ENCODE peak calls at places on chromosomes 11 and 22, in six cellular contexts. D is Peyer's patch, Z is fibroblast of lung, T is HCT116, M is HAP-1, X is OCI-LY7. V is an unnamed sample. For H3K36me3, the result is how much of the 10 kb centered on the place peaks cover.

GRCh38 chr11:61596539-61596938 is 15.7 kb upstream of the SYT7 start:
- DNase-seq in D (no peak), Z (no peak), T (no peak), M (no peak), X (no peak), V (no peak)

GRCh38 chr11:15883349-15883961 is 472.9 kb downstream of the SOX6 start:
- DNase-seq in D (no peak), Z (no peak), T (no peak), M (no peak), X (no peak), V (no peak)

GRCh38 chr11:75212463-75212862 is 28.1 kb upstream of the TPBGL start:
- DNase-seq in D (no peak), Z (no peak), T (no peak), M (no peak), X (no peak), V (no peak)

GRCh38 chr11:12448131-12448939 is 71.0 kb downstream of the PARVA start:
- DNase-seq in D (no peak), Z (no peak), T (no peak), M (no peak), X (no peak), V (no peak)

GRCh38 chr11:22193348-22194051 is 615 bp downstream of the ANO5 start:
- DNase-seq in D (no peak), Z (peak), T (no peak), M (peak), X (no peak), V (peak)

GRCh38 chr11:64287676-64288352 is 2.2 kb downstream of the GPR137 start:
- DNase-seq in D (no peak), Z (no peak), T (no peak), M (no peak), X (no peak), V (no peak)

GRCh38 chr22:50302041-50302541 is 5.4 kb downstream of the PLXNB2 start:
- DNase-seq in D (no peak), Z (no peak), T (no peak), M (no peak), X (no peak), V (peak)

GRCh38 chr11:15665368-15665871 is 550.7 kb downstream of the INSC start:
- DNase-seq in D (no peak), Z (peak), T (no peak), M (no peak), X (no peak), V (peak)

GRCh38 chr11:117394221-117394925 is 66.7 kb downstream of the CEP164 start:
- DNase-seq in D (no peak), Z (no peak), T (no peak), M (no peak), X (no peak), V (no peak)

GRCh38 chr11:22828373-22828772 is 1.2 kb downstream of the SVIP start:
- DNase-seq in D (no peak), Z (no peak), T (no peak), M (no peak), X (no peak), V (no peak)

GRCh38 chr11:66267379-66268209 is 845 bp upstream of the RAB1B start:
- DNase-seq in D (peak), Z (peak), T (peak), M (peak), X (peak), V (peak)

GRCh38 chr11:109783842-109784241 is 309.4 kb upstream of the ZC3H12C start:
- DNase-seq in D (no peak), Z (no peak), T (no peak), M (no peak), X (no peak), V (no peak)

GRCh38 chr11:31254411-31254810 is 115.1 kb downstream of the DCDC1 start:
- DNase-seq in D (no peak), Z (peak), T (no peak), M (no peak), X (no peak), V (no peak)

GRCh38 chr11:11451501-11452005 is 98.5 kb upstream of the CSNK2A3 start:
- DNase-seq in D (no peak), Z (no peak), T (peak), M (no peak), X (no peak), V (peak)

GRCh38 chr11:33970984-33971466 is 79.1 kb upstream of the LMO2 start:
- DNase-seq in D (peak), Z (peak), T (peak), M (peak), X (peak), V (peak)

GRCh38 chr11:126359431-126360048 is 4.1 kb downstream of the ST3GAL4 start:
- DNase-seq in D (peak), Z (peak), T (no peak), M (no peak), X (no peak), V (peak)

GRCh38 chr11:2652857-2653643 is 46.7 kb downstream of the KCNQ1OT1 start:
- DNase-seq in D (no peak), Z (no peak), T (no peak), M (no peak), X (no peak), V (no peak)

GRCh38 chr11:86214710-86215109 is 29.8 kb upstream of the EED start:
- DNase-seq in D (no peak), Z (no peak), T (no peak), M (no peak), X (no peak), V (no peak)

GRCh38 chr11:63866211-63866610 is 27.3 kb downstream of the MARK2 start:
- DNase-seq in D (peak), Z (peak), T (no peak), M (peak), X (peak), V (peak)

GRCh38 chr11:102527041-102527440 is 3.5 kb downstream of the MMP7 start:
- DNase-seq in D (no peak), Z (no peak), T (no peak), M (no peak), X (no peak), V (no peak)

GRCh38 chr11:1302461-1303073 is 6.9 kb downstream of the TOLLIP start:
- DNase-seq in D (peak), Z (no peak), T (no peak), M (no peak), X (no peak), V (no peak)

GRCh38 chr11:123559418-123559817 is 95.0 kb downstream of the SCN3B start:
- DNase-seq in D (no peak), Z (peak), T (no peak), M (no peak), X (no peak), V (no peak)

GRCh38 chr11:59097113-59097708 is 9.8 kb upstream of the FAM111B start:
- DNase-seq in D (peak), Z (peak), T (peak), M (peak), X (peak), V (peak)

GRCh38 chr11:36409152-36409713 is 100.8 kb downstream of the TRAF6 start:
- DNase-seq in D (no peak), Z (peak), T (no peak), M (no peak), X (peak), V (no peak)

GRCh38 chr22:47325249-47325648 is 562.8 kb downstream of the TBC1D22A start:
- DNase-seq in D (no peak), Z (no peak), T (no peak), M (no peak), X (no peak), V (no peak)

GRCh38 chr11:103881518-103882070 is 154.8 kb upstream of the DDI1 start:
- DNase-seq in D (no peak), Z (peak), T (no peak), M (no peak), X (no peak), V (no peak)

GRCh38 chr11:102666331-102666957 is 39.1 kb downstream of the MMP27 start:
- DNase-seq in D (no peak), Z (peak), T (peak), M (peak), X (peak), V (peak)

GRCh38 chr22:30704978-30705377 is 10.3 kb downstream of the OSBP2 start:
- DNase-seq in D (no peak), Z (no peak), T (no peak), M (no peak), X (no peak), V (no peak)

GRCh38 chr11:124643605-124644425 is 21.2 kb downstream of the TBRG1 start:
- DNase-seq in D (no peak), Z (peak), T (no peak), M (no peak), X (no peak), V (no peak)

GRCh38 chr11:121063728-121064127 is 37.3 kb upstream of the TECTA start:
- DNase-seq in D (no peak), Z (no peak), T (no peak), M (peak), X (peak), V (no peak)

GRCh38 chr22:22048318-22048942 is 65.8 kb upstream of the TOP3B start:
- DNase-seq in D (no peak), Z (no peak), T (no peak), M (no peak), X (no peak), V (no peak)

GRCh38 chr11:130677486-130678153 is 229.2 kb downstream of the ADAMTS15 start:
- DNase-seq in D (no peak), Z (peak), T (no peak), M (no peak), X (no peak), V (no peak)

GRCh38 chr11:11640996-11641395 is 19.2 kb upstream of the GALNT18 start:
- DNase-seq in D (no peak), Z (no peak), T (no peak), M (no peak), X (no peak), V (no peak)

GRCh38 chr11:64357446-64357845 is 1.5 kb upstream of the RPS6KA4 start:
- DNase-seq in D (no peak), Z (no peak), T (no peak), M (no peak), X (no peak), V (no peak)

GRCh38 chr11:60305906-60306619 is 21.0 kb upstream of the MS4A6E start:
- DNase-seq in D (no peak), Z (no peak), T (peak), M (peak), X (no peak), V (no peak)

GRCh38 chr11:95291946-95292345 is 60.9 kb upstream of the SESN3 start:
- DNase-seq in D (no peak), Z (no peak), T (no peak), M (no peak), X (no peak), V (peak)

GRCh38 chr11:10023202-10023601 is 270.8 kb downstream of the SBF2 start:
- DNase-seq in D (no peak), Z (peak), T (no peak), M (no peak), X (no peak), V (no peak)

GRCh38 chr22:41445171-41446056 is 1.2 kb downstream of the TOB2 start:
- DNase-seq in D (peak), Z (no peak), T (no peak), M (peak), X (peak), V (peak)

GRCh38 chr22:41446057-41446501 is 522 bp downstream of the TOB2 start:
- DNase-seq in D (no peak), Z (no peak), T (no peak), M (peak), X (no peak), V (no peak)

GRCh38 chr22:41444360-41445170 is 2.0 kb downstream of the TOB2 start:
- DNase-seq in D (peak), Z (peak), T (peak), M (peak), X (peak), V (peak)

GRCh38 chr22:41446639-41447434 is at the start of gene TOB2:
- DNase-seq in D (peak), Z (peak), T (peak), M (peak), X (peak), V (peak)

GRCh38 chr22:41442240-41442792 is 4.3 kb downstream of the TOB2 start:
- DNase-seq in D (no peak), Z (no peak), T (no peak), M (no peak), X (no peak), V (peak)
- H3K36me3 ChIP-seq in D (under half), Z (under half), T (under half), M (under half), X (under half), V (under half)

DNA sequence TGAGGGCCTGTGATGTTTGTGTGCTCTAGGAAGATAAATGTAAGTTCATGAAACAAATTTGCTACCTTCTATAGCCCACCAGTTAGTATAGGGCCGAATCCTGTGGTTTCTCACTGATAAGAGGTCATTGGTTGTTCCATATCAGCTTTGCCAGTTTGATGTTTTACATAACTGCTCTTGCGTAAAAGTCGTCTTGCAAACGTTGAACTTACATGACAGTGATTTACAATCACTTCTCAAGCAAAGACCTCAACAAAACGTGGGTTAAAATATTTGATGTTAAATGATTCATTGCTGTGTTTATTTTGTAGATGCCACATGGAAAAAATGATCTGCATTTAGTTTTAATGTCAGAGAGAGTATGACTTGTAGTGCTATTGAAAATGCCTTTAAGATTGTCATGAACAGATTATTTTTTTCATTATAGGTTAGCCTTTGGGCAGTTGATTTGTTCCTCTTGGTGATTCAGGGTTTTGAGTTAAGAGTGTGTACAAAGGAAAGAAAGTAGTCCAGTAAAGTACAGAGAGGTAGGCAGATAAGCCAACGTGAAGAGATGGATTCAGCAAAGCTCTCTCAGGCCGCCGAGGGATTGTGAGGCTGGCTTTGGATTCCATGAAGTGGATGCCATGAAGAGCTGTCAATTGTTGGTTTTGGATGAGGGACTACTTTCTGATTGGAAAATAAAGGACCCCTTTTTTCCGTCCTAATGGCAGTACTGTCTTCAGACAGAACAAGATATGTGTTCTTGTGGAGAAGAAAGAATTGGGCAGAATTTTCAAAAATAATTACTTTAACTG is 2.6 kb downstream of the EWSR1 start:
- DNase-seq in D (no peak), Z (peak), T (no peak), M (no peak), X (peak), V (peak)
- H3K36me3 ChIP-seq in D (under half), Z (under half), T (half or more), M (half or more), X (half or more), V (under half)

DNA sequence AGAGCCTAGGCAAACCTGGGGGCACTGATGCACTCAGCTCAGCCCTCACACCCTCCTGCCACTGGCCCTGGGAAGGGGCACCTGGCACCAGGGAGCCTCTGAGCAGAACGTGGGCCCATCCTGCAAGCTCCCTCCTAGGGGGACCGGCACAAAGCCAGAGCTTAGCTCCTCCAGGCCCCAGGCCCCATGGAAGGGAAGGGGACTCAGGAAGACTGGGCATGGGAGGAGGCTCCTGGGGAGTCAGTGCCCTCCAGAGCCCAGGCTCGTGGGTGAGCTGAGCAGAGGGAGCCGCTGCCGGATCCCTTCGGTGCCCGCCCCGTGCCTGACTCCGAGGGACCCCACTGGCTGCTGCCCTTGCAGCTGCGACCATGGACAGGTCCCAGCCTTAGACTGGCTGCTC is 28.5 kb downstream of the ADA2 start:
- DNase-seq in D (no peak), Z (no peak), T (no peak), M (no peak), X (no peak), V (no peak)
- H3K36me3 ChIP-seq in D (under half), Z (under half), T (under half), M (under half), X (under half), V (under half)

DNA sequence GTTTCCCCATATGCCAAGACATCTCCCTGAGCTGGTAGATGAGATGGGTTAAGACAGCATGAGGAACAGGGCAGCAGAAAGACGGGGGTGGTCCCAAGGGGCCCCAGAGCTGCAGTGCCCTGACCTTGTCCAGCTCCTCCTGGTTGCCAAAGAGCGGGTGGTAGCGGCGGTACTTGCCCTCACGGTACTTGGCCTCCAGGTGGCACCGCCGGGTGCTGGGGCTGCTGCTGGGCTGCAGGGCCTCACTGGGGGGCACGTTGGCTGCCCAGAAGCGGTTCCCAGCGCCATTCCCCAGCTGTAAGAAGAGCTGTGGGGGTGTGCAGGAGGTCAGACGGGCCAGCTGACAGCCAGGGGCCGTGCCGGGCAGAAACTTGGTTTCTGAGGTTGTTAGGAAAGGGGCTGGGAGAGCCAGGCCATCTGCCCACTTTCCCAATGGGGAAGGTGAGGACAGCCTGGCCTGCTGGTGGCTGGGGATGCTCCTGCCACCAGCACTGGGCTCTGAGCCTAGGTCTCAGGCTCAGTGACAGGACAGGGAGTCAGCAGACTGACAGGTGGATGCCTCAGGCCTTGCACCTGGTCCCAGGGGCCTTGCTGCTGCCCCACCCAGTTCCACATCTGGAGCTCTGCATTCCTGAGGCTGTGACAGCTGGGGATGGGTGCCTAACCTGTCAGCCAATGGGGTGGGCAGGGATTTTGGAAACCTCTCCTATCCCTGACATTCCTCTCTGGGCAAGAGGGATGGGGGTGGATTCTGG is 30.0 kb upstream of the PDE2A start:
- DNase-seq in D (no peak), Z (no peak), T (no peak), M (no peak), X (no peak), V (no peak)
- H3K36me3 ChIP-seq in D (under half), Z (under half), T (under half), M (under half), X (half or more), V (under half)

V was measured in small intestine.